ENCODE peak calls at places on chromosome X, in nine cellular contexts. One of them, this sample, is unnamed. For H3K4me1, the result is how much of the 10 kb centered on the place peaks cover.

GRCh38 chrX:132292753-132293152 is 73.5 kb upstream of the RAP2C start:
- DNase-seq in psoas muscle: no peak
- DNase-seq in uterus: peak
- DNase-seq in CD8-positive, alpha-beta memory T cell: no peak
- DNase-seq in foreskin keratinocyte: peak
- DNase-seq in upper lobe of left lung: no peak
- DNase-seq in sigmoid colon: no peak
- DNase-seq in left ventricle myocardium inferior: no peak
- DNase-seq in CD4-positive, CD25-positive, alpha-beta regulatory T cell: peak
- DNase-seq in this sample: no peak

GRCh38 chrX:5458300-5458699 is 770.4 kb downstream of the NLGN4X start:
- DNase-seq in psoas muscle: no peak
- DNase-seq in uterus: no peak
- DNase-seq in CD8-positive, alpha-beta memory T cell: no peak
- DNase-seq in foreskin keratinocyte: no peak
- DNase-seq in upper lobe of left lung: no peak
- DNase-seq in sigmoid colon: no peak
- DNase-seq in left ventricle myocardium inferior: no peak
- DNase-seq in CD4-positive, CD25-positive, alpha-beta regulatory T cell: no peak
- DNase-seq in this sample: no peak

GRCh38 chrX:9071031-9071650 is 37.2 kb upstream of the FAM9B start:
- DNase-seq in psoas muscle: no peak
- DNase-seq in uterus: no peak
- DNase-seq in CD8-positive, alpha-beta memory T cell: no peak
- DNase-seq in foreskin keratinocyte: peak
- DNase-seq in upper lobe of left lung: no peak
- DNase-seq in sigmoid colon: no peak
- DNase-seq in left ventricle myocardium inferior: no peak
- DNase-seq in CD4-positive, CD25-positive, alpha-beta regulatory T cell: no peak
- DNase-seq in this sample: no peak

GRCh38 chrX:69022430-69022829 is 142.8 kb downstream of the PJA1 start:
- DNase-seq in psoas muscle: no peak
- DNase-seq in uterus: no peak
- DNase-seq in CD8-positive, alpha-beta memory T cell: no peak
- DNase-seq in foreskin keratinocyte: no peak
- DNase-seq in upper lobe of left lung: no peak
- DNase-seq in sigmoid colon: no peak
- DNase-seq in left ventricle myocardium inferior: no peak
- DNase-seq in CD4-positive, CD25-positive, alpha-beta regulatory T cell: no peak
- DNase-seq in this sample: no peak

GRCh38 chrX:44944894-44945293 is 71.9 kb downstream of the KDM6A start:
- DNase-seq in psoas muscle: no peak
- DNase-seq in uterus: no peak
- DNase-seq in CD8-positive, alpha-beta memory T cell: no peak
- DNase-seq in foreskin keratinocyte: no peak
- DNase-seq in upper lobe of left lung: no peak
- DNase-seq in sigmoid colon: no peak
- DNase-seq in left ventricle myocardium inferior: no peak
- DNase-seq in CD4-positive, CD25-positive, alpha-beta regulatory T cell: no peak
- DNase-seq in this sample: no peak

GRCh38 chrX:104351173-104351769 is 96.5 kb upstream of the ESX1 start:
- DNase-seq in psoas muscle: no peak
- DNase-seq in uterus: no peak
- DNase-seq in CD8-positive, alpha-beta memory T cell: no peak
- DNase-seq in foreskin keratinocyte: peak
- DNase-seq in upper lobe of left lung: no peak
- DNase-seq in sigmoid colon: no peak
- DNase-seq in left ventricle myocardium inferior: no peak
- DNase-seq in CD4-positive, CD25-positive, alpha-beta regulatory T cell: no peak
- DNase-seq in this sample: no peak

GRCh38 chrX:153882086-153882498 is 3.9 kb downstream of the L1CAM start:
- DNase-seq in psoas muscle: no peak
- DNase-seq in uterus: no peak
- DNase-seq in CD8-positive, alpha-beta memory T cell: no peak
- DNase-seq in foreskin keratinocyte: peak
- DNase-seq in upper lobe of left lung: no peak
- DNase-seq in sigmoid colon: peak
- DNase-seq in left ventricle myocardium inferior: no peak
- DNase-seq in CD4-positive, CD25-positive, alpha-beta regulatory T cell: no peak
- DNase-seq in this sample: peak

GRCh38 chrX:104335765-104336164 is 81.0 kb upstream of the ESX1 start:
- DNase-seq in psoas muscle: no peak
- DNase-seq in uterus: no peak
- DNase-seq in CD8-positive, alpha-beta memory T cell: no peak
- DNase-seq in foreskin keratinocyte: no peak
- DNase-seq in upper lobe of left lung: no peak
- DNase-seq in sigmoid colon: no peak
- DNase-seq in left ventricle myocardium inferior: no peak
- DNase-seq in CD4-positive, CD25-positive, alpha-beta regulatory T cell: no peak
- DNase-seq in this sample: no peak

GRCh38 chrX:154446430-154446829 is 2.5 kb downstream of the FAM50A start:
- DNase-seq in psoas muscle: no peak
- DNase-seq in uterus: no peak
- DNase-seq in CD8-positive, alpha-beta memory T cell: no peak
- DNase-seq in foreskin keratinocyte: no peak
- DNase-seq in upper lobe of left lung: no peak
- DNase-seq in sigmoid colon: no peak
- DNase-seq in left ventricle myocardium inferior: no peak
- DNase-seq in CD4-positive, CD25-positive, alpha-beta regulatory T cell: no peak
- DNase-seq in this sample: peak

GRCh38 chrX:64204701-64205440 is 637 bp downstream of the AMER1 start:
- DNase-seq in psoas muscle: peak
- DNase-seq in uterus: peak
- DNase-seq in CD8-positive, alpha-beta memory T cell: no peak
- DNase-seq in foreskin keratinocyte: peak
- DNase-seq in upper lobe of left lung: peak
- DNase-seq in sigmoid colon: peak
- DNase-seq in left ventricle myocardium inferior: peak
- DNase-seq in CD4-positive, CD25-positive, alpha-beta regulatory T cell: no peak
- DNase-seq in this sample: no peak

GRCh38 chrX:136582624-136583023 is 50.6 kb downstream of the VGLL1 start:
- DNase-seq in psoas muscle: no peak
- DNase-seq in uterus: no peak
- DNase-seq in CD8-positive, alpha-beta memory T cell: no peak
- DNase-seq in foreskin keratinocyte: peak
- DNase-seq in upper lobe of left lung: no peak
- DNase-seq in sigmoid colon: no peak
- DNase-seq in left ventricle myocardium inferior: no peak
- DNase-seq in CD4-positive, CD25-positive, alpha-beta regulatory T cell: no peak
- DNase-seq in this sample: no peak

GRCh38 chrX:148037020-148037419 is 55.9 kb downstream of the FMR1NB start:
- DNase-seq in psoas muscle: no peak
- DNase-seq in uterus: no peak
- DNase-seq in CD8-positive, alpha-beta memory T cell: no peak
- DNase-seq in foreskin keratinocyte: peak
- DNase-seq in upper lobe of left lung: no peak
- DNase-seq in sigmoid colon: no peak
- DNase-seq in left ventricle myocardium inferior: no peak
- DNase-seq in CD4-positive, CD25-positive, alpha-beta regulatory T cell: no peak
- DNase-seq in this sample: no peak

GRCh38 chrX:134622056-134622812 is 36.0 kb downstream of the PLAC1 start:
- DNase-seq in psoas muscle: no peak
- DNase-seq in uterus: no peak
- DNase-seq in CD8-positive, alpha-beta memory T cell: no peak
- DNase-seq in foreskin keratinocyte: peak
- DNase-seq in upper lobe of left lung: no peak
- DNase-seq in sigmoid colon: no peak
- DNase-seq in left ventricle myocardium inferior: no peak
- DNase-seq in CD4-positive, CD25-positive, alpha-beta regulatory T cell: no peak
- DNase-seq in this sample: no peak

GRCh38 chrX:1451251-1451675 is 1.4 kb downstream of the ASMTL start:
- DNase-seq in psoas muscle: no peak
- DNase-seq in uterus: no peak
- DNase-seq in CD8-positive, alpha-beta memory T cell: no peak
- DNase-seq in foreskin keratinocyte: no peak
- DNase-seq in upper lobe of left lung: peak
- DNase-seq in sigmoid colon: peak
- DNase-seq in left ventricle myocardium inferior: no peak
- DNase-seq in CD4-positive, CD25-positive, alpha-beta regulatory T cell: no peak
- DNase-seq in this sample: peak
- H3K4me1 ChIP-seq in psoas muscle: under half
- H3K4me1 ChIP-seq in uterus: under half
- H3K4me1 ChIP-seq in CD8-positive, alpha-beta memory T cell: under half
- H3K4me1 ChIP-seq in foreskin keratinocyte: under half
- H3K4me1 ChIP-seq in upper lobe of left lung: under half
- H3K4me1 ChIP-seq in sigmoid colon: under half
- H3K4me1 ChIP-seq in left ventricle myocardium inferior: under half
- H3K4me1 ChIP-seq in CD4-positive, CD25-positive, alpha-beta regulatory T cell: under half
- H3K4me1 ChIP-seq in this sample: under half

GRCh38 chrX:3177851-3178250 is 136.6 kb downstream of the ARSF start:
- DNase-seq in psoas muscle: no peak
- DNase-seq in uterus: no peak
- DNase-seq in CD8-positive, alpha-beta memory T cell: no peak
- DNase-seq in foreskin keratinocyte: peak
- DNase-seq in upper lobe of left lung: no peak
- DNase-seq in sigmoid colon: no peak
- DNase-seq in left ventricle myocardium inferior: no peak
- DNase-seq in CD4-positive, CD25-positive, alpha-beta regulatory T cell: no peak
- DNase-seq in this sample: no peak
- H3K27ac ChIP-seq in psoas muscle: no peak
- H3K27ac ChIP-seq in uterus: no peak
- H3K27ac ChIP-seq in CD8-positive, alpha-beta memory T cell: no peak
- H3K27ac ChIP-seq in foreskin keratinocyte: no peak
- H3K27ac ChIP-seq in upper lobe of left lung: no peak
- H3K27ac ChIP-seq in sigmoid colon: no peak
- H3K27ac ChIP-seq in left ventricle myocardium inferior: no peak
- H3K27ac ChIP-seq in CD4-positive, CD25-positive, alpha-beta regulatory T cell: no peak
- H3K27ac ChIP-seq in this sample: no peak

GRCh38 chrX:10922841-10923240 is 188.3 kb upstream of the HCCS start:
- DNase-seq in psoas muscle: no peak
- DNase-seq in uterus: no peak
- DNase-seq in CD8-positive, alpha-beta memory T cell: no peak
- DNase-seq in foreskin keratinocyte: no peak
- DNase-seq in upper lobe of left lung: no peak
- DNase-seq in sigmoid colon: no peak
- DNase-seq in left ventricle myocardium inferior: no peak
- DNase-seq in CD4-positive, CD25-positive, alpha-beta regulatory T cell: no peak
- DNase-seq in this sample: no peak
- H3K4me1 ChIP-seq in psoas muscle: under half
- H3K4me1 ChIP-seq in uterus: under half
- H3K4me1 ChIP-seq in CD8-positive, alpha-beta memory T cell: under half
- H3K4me1 ChIP-seq in foreskin keratinocyte: under half
- H3K4me1 ChIP-seq in upper lobe of left lung: under half
- H3K4me1 ChIP-seq in sigmoid colon: under half
- H3K4me1 ChIP-seq in left ventricle myocardium inferior: under half
- H3K4me1 ChIP-seq in CD4-positive, CD25-positive, alpha-beta regulatory T cell: under half
- H3K4me1 ChIP-seq in this sample: under half

DNA sequence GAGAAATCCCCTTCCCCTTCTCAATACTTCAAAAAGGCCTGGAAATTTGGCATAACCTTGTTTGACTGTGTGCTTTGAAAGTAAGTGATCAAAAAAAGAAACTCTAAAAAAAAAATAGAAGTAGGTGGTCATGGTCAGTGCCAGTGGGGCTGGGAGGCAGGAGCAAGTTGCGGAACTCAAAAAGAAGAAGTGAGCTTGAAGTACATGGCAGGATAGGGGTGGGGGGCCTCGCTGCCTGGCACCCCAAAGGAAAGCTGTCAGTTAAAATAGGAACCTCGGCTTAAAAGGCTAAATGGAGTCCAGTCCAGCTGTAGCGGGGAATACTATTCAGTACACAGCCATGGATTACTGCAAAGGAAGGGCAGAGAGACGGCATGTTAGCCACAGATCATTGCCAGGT is 12.2 kb upstream of the NKRF start:
- DNase-seq in psoas muscle: no peak
- DNase-seq in uterus: no peak
- DNase-seq in CD8-positive, alpha-beta memory T cell: no peak
- DNase-seq in foreskin keratinocyte: no peak
- DNase-seq in upper lobe of left lung: peak
- DNase-seq in sigmoid colon: no peak
- DNase-seq in left ventricle myocardium inferior: peak
- DNase-seq in CD4-positive, CD25-positive, alpha-beta regulatory T cell: no peak
- DNase-seq in this sample: no peak
- H3K27ac ChIP-seq in psoas muscle: no peak
- H3K27ac ChIP-seq in uterus: no peak
- H3K27ac ChIP-seq in CD8-positive, alpha-beta memory T cell: no peak
- H3K27ac ChIP-seq in foreskin keratinocyte: no peak
- H3K27ac ChIP-seq in upper lobe of left lung: no peak
- H3K27ac ChIP-seq in sigmoid colon: no peak
- H3K27ac ChIP-seq in left ventricle myocardium inferior: no peak
- H3K27ac ChIP-seq in CD4-positive, CD25-positive, alpha-beta regulatory T cell: no peak
- H3K27ac ChIP-seq in this sample: no peak

DNA sequence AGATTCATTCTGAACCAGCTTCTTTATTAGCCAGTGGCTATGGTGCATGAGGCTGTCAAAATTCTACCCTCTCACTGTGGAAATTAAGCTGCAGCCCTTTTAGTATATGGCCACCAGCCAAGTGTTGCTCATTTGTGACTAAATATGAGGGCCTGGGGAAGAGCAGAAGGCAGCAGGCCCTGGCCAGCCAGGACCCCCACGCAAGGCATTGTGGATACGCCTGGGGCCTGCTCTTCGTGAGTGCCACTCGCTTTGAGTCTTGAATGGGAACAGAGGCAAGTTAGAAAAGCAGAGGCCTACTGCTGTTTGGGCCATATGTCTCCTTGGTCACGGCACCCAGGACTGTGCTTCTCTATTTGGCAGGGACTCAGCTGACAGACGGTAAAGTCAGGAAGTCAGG is 10.9 kb downstream of the RTL5 start:
- DNase-seq in psoas muscle: no peak
- DNase-seq in uterus: no peak
- DNase-seq in CD8-positive, alpha-beta memory T cell: no peak
- DNase-seq in foreskin keratinocyte: no peak
- DNase-seq in upper lobe of left lung: peak
- DNase-seq in sigmoid colon: peak
- DNase-seq in left ventricle myocardium inferior: no peak
- DNase-seq in CD4-positive, CD25-positive, alpha-beta regulatory T cell: no peak
- DNase-seq in this sample: no peak
- H3K4me1 ChIP-seq in psoas muscle: under half
- H3K4me1 ChIP-seq in uterus: under half
- H3K4me1 ChIP-seq in CD8-positive, alpha-beta memory T cell: under half
- H3K4me1 ChIP-seq in foreskin keratinocyte: under half
- H3K4me1 ChIP-seq in upper lobe of left lung: under half
- H3K4me1 ChIP-seq in sigmoid colon: under half
- H3K4me1 ChIP-seq in left ventricle myocardium inferior: under half
- H3K4me1 ChIP-seq in CD4-positive, CD25-positive, alpha-beta regulatory T cell: under half
- H3K4me1 ChIP-seq in this sample: under half

DNA sequence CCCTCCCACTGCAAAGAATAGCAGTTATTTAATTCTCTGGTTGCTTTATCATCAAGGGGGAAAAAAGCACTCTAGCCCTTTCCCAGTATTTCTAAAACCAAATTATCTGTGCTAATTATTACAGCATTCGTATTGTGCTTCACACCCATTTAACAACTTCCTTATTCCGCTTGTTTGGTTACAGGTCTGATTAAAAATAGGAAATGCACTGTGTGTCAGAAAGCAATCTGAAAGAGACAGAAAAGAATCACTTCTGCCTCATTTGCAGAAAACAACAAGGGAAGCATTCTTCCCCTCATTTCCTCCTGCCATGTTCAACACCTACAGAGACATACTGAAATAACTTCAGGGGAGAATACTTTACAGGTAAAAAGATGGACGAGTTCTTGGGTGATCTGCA is 114.9 kb upstream of the MAP3K15 start:
- DNase-seq in psoas muscle: no peak
- DNase-seq in uterus: no peak
- DNase-seq in CD8-positive, alpha-beta memory T cell: no peak
- DNase-seq in foreskin keratinocyte: no peak
- DNase-seq in upper lobe of left lung: no peak
- DNase-seq in sigmoid colon: no peak
- DNase-seq in left ventricle myocardium inferior: no peak
- DNase-seq in CD4-positive, CD25-positive, alpha-beta regulatory T cell: no peak
- DNase-seq in this sample: no peak
- H3K27ac ChIP-seq in psoas muscle: no peak
- H3K27ac ChIP-seq in uterus: no peak
- H3K27ac ChIP-seq in CD8-positive, alpha-beta memory T cell: no peak
- H3K27ac ChIP-seq in foreskin keratinocyte: no peak
- H3K27ac ChIP-seq in upper lobe of left lung: no peak
- H3K27ac ChIP-seq in sigmoid colon: no peak
- H3K27ac ChIP-seq in left ventricle myocardium inferior: no peak
- H3K27ac ChIP-seq in CD4-positive, CD25-positive, alpha-beta regulatory T cell: peak
- H3K27ac ChIP-seq in this sample: no peak

GRCh38 chrX:40150503-40150902 is 52.7 kb upstream of the BCOR start:
- DNase-seq in psoas muscle: no peak
- DNase-seq in uterus: no peak
- DNase-seq in CD8-positive, alpha-beta memory T cell: no peak
- DNase-seq in foreskin keratinocyte: no peak
- DNase-seq in upper lobe of left lung: no peak
- DNase-seq in sigmoid colon: no peak
- DNase-seq in left ventricle myocardium inferior: no peak
- DNase-seq in CD4-positive, CD25-positive, alpha-beta regulatory T cell: no peak
- DNase-seq in this sample: no peak
- H3K4me1 ChIP-seq in psoas muscle: under half
- H3K4me1 ChIP-seq in uterus: under half
- H3K4me1 ChIP-seq in CD8-positive, alpha-beta memory T cell: under half
- H3K4me1 ChIP-seq in foreskin keratinocyte: under half
- H3K4me1 ChIP-seq in upper lobe of left lung: half or more
- H3K4me1 ChIP-seq in sigmoid colon: under half
- H3K4me1 ChIP-seq in left ventricle myocardium inferior: half or more
- H3K4me1 ChIP-seq in CD4-positive, CD25-positive, alpha-beta regulatory T cell: under half
- H3K4me1 ChIP-seq in this sample: under half